ENCODE peak calls at places on chromosomes 13 and 19, in ten cellular contexts. M, Q, W, E, D, F, O, T, Y and R are unnamed samples.

GRCh38 chr13:79090552-79091159 is 315.4 kb downstream of the RBM26 start:
- DNase-seq in M (no peak), Q (no peak), W (no peak), E (no peak), D (no peak), F (no peak), O (no peak), T (no peak), Y (no peak), R (no peak)

GRCh38 chr13:98813993-98814392 is 61.5 kb upstream of the SLC15A1 start:
- DNase-seq in M (no peak), Q (no peak), W (no peak), E (no peak), D (no peak), F (no peak), O (no peak), T (no peak), Y (no peak), R (no peak)

GRCh38 chr13:27359203-27359821 is 65.1 kb upstream of the GTF3A start:
- DNase-seq in M (no peak), Q (peak; percentile 31), W (no peak), E (peak; percentile 77), D (peak; percentile 84), F (peak; percentile 78), O (peak; percentile 76), T (peak; percentile 67), Y (peak; percentile 75), R (peak; percentile 74)

GRCh38 chr13:28792992-28793391 is 27.1 kb upstream of the MTUS2 start:
- DNase-seq in M (no peak), Q (no peak), W (no peak), E (no peak), D (no peak), F (peak; percentile 77), O (no peak), T (no peak), Y (no peak), R (no peak)

GRCh38 chr13:79491715-79492114 is 10.8 kb downstream of the NDFIP2 start:
- DNase-seq in M (no peak), Q (no peak), W (no peak), E (no peak), D (no peak), F (peak; percentile 74), O (no peak), T (no peak), Y (no peak), R (no peak)

GRCh38 chr19:36573948-36574726 is 1.0 kb upstream of the ZNF529 start:
- DNase-seq in M (no peak), Q (no peak), W (no peak), E (no peak), D (peak; percentile 2), F (peak; percentile 35), O (peak; percentile 4), T (no peak), Y (peak; percentile 37), R (peak; percentile 20)

GRCh38 chr19:29835447-29835846 is 23.7 kb downstream of the CCNE1 start:
- DNase-seq in M (no peak), Q (no peak), W (no peak), E (peak; percentile 2), D (no peak), F (no peak), O (no peak), T (no peak), Y (no peak), R (no peak)

GRCh38 chr13:73767747-73768315 is 366.4 kb downstream of the KLF12 start:
- DNase-seq in M (no peak), Q (no peak), W (no peak), E (no peak), D (peak; percentile 17), F (no peak), O (no peak), T (no peak), Y (no peak), R (peak; percentile 35)

GRCh38 chr13:54913668-54914067 is 1885.1 kb downstream of the OLFM4 start:
- DNase-seq in M (no peak), Q (no peak), W (no peak), E (no peak), D (no peak), F (no peak), O (no peak), T (no peak), Y (no peak), R (no peak)

GRCh38 chr13:73467103-73467502 is 408.3 kb downstream of the KLF5 start:
- DNase-seq in M (no peak), Q (no peak), W (no peak), E (no peak), D (no peak), F (peak; percentile 50), O (no peak), T (no peak), Y (no peak), R (no peak)

GRCh38 chr19:32570081-32570785 is 10.8 kb upstream of the PDCD5 start:
- DNase-seq in M (no peak), Q (peak; percentile 32), W (no peak), E (no peak), D (peak; percentile 68), F (peak; percentile 72), O (peak; percentile 40), T (peak; percentile 46), Y (peak; percentile 60), R (peak; percentile 81)

GRCh38 chr13:107450931-107451330 is 764.4 kb downstream of the LIG4 start:
- DNase-seq in M (peak; percentile 16), Q (no peak), W (no peak), E (no peak), D (no peak), F (peak; percentile 96), O (peak; percentile 16), T (no peak), Y (no peak), R (no peak)

GRCh38 chr19:4199699-4200293 is 17.3 kb downstream of the ANKRD24 start:
- DNase-seq in M (no peak), Q (no peak), W (no peak), E (no peak), D (peak; percentile 63), F (no peak), O (no peak), T (no peak), Y (no peak), R (no peak)

GRCh38 chr19:4197625-4198466 is 15.4 kb downstream of the ANKRD24 start:
- DNase-seq in M (no peak), Q (no peak), W (no peak), E (no peak), D (peak; percentile 42), F (no peak), O (no peak), T (no peak), Y (no peak), R (no peak)

GRCh38 chr19:4196587-4197148 is 14.2 kb downstream of the ANKRD24 start:
- DNase-seq in M (no peak), Q (no peak), W (no peak), E (no peak), D (no peak), F (no peak), O (no peak), T (no peak), Y (no peak), R (no peak)

GRCh38 chr19:4197228-4197624 is 14.7 kb downstream of the ANKRD24 start:
- DNase-seq in M (no peak), Q (no peak), W (no peak), E (no peak), D (no peak), F (no peak), O (no peak), T (no peak), Y (no peak), R (no peak)

DNA sequence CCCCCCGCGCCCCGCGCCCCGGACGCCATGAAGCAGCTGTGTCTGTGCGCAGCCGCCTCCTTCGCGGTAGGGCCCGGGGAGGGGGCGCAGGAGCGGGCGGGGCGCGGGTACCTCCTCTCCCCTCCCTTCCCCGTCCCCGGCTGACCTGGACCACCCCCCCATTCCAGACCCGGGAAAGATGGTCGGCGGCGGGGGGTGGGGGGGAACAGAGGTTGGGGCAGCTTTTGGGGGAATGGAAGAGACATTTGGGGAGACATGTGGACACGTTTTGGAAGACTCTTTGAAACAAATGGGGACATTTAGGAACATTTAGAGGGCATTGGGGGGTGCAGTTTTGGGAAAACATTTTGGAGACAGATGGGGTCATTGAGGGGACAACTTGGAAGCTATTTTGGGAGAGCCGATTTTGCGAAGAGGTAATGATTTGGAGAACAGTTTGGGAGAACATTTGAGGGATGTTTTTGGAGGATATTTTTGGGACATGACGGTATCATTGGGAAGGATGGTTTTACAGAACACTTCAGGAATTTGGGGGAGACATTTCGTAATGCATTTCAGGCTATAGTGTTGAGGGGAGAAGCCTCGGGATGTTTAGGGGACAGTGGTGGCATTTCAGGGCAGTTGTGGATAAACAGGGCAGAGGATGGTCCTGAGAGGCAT is 16.1 kb downstream of the ANKRD24 start:
- DNase-seq in M (no peak), Q (no peak), W (no peak), E (no peak), D (no peak), F (no peak), O (no peak), T (no peak), Y (no peak), R (no peak)
- H3K4me3 ChIP-seq in M (no peak overlapping the region), Q (no peak overlapping the region), W (no peak overlapping the region), E (no peak overlapping the region), D (peak overlapping the region; percentile 22), F (peak overlapping the region; percentile 43), O (peak overlapping the region; percentile 68), T (no peak overlapping the region), Y (no peak overlapping the region), R (no peak overlapping the region)

GRCh38 chr19:1026189-1027019 is at the start of gene CNN2:
- DNase-seq in M (no peak), Q (peak; percentile 58), W (no peak), E (peak; percentile 93), D (peak; percentile 88), F (peak; percentile 91), O (no peak), T (peak; percentile 85), Y (peak; percentile 70), R (peak; percentile 76)
- H3K4me3 ChIP-seq in M (peak within 1 kb of the TSS; percentile 90), Q (peak within 1 kb of the TSS; percentile 92), W (peak within 1 kb of the TSS; percentile 90), E (peak within 1 kb of the TSS; percentile 97), D (peak within 1 kb of the TSS; percentile 73), F (peak within 1 kb of the TSS; percentile 99), O (peak within 1 kb of the TSS; percentile 69), T (peak within 1 kb of the TSS; percentile 85), Y (peak within 1 kb of the TSS; percentile 14), R (peak within 1 kb of the TSS; percentile 97)

DNA sequence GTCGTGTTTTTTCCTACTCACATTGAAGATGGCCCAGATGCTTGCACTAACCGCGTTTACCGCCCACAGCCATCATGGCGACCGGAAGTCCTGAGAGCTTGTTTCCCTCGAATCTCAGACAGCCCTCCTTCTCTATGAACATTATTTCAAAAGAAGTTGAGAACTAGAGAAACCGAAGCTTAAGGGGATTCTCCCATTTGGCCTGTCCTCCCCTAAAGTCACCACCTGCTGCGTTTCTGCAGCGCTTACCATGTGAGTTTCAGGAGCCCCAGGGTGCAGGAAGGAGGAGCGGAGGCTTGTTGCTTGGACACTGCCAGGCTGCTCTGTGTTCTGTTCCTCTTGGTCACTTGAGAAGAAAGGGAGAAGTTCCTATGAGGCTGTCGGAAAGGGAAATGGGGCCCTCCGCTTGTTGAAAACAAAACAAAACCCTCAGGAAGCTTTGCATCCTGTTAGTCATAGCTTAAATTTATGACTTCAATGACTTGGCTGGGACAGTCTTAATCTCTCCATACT is 6.2 kb downstream of the CARD8 start:
- DNase-seq in M (no peak), Q (peak; percentile 66), W (no peak), E (peak; percentile 76), D (no peak), F (peak; percentile 37), O (no peak), T (no peak), Y (peak; percentile 58), R (no peak)
- H3K4me3 ChIP-seq in M (peak overlapping the region; percentile 68), Q (peak overlapping the region; percentile 60), W (no peak overlapping the region), E (peak overlapping the region; percentile 52), D (no peak overlapping the region), F (no peak overlapping the region), O (peak overlapping the region; percentile 42), T (no peak overlapping the region), Y (no peak overlapping the region), R (no peak overlapping the region)

GRCh38 chr13:60583911-60584753 is 187.1 kb downstream of the TDRD3 start:
- DNase-seq in M (peak; percentile 5), Q (no peak), W (no peak), E (no peak), D (no peak), F (peak; percentile 80), O (no peak), T (peak; percentile 32), Y (no peak), R (no peak)
- H3K4me3 ChIP-seq in M (peak overlapping the region; percentile 32), Q (no peak overlapping the region), W (no peak overlapping the region), E (no peak overlapping the region), D (no peak overlapping the region), F (no peak overlapping the region), O (peak overlapping the region; percentile 33), T (no peak overlapping the region), Y (no peak overlapping the region), R (no peak overlapping the region)